ENCODE peak calls at places on chromosome 22, in five cellular contexts. V, N, W, D and M are unnamed samples.
A peak's percentile ranks its signal among the peaks of the same experiment; 100 is the strongest.

GRCh38 chr22:17084554-17085276 is at the start of gene IL17RA:
- DNase-seq in V (peak; percentile 89), N (peak; percentile 51), W (peak; percentile 94), D (peak; percentile 41), M (peak; percentile 48)

GRCh38 chr22:40043086-40043485 is 48.3 kb downstream of the FAM83F start:
- DNase-seq in V (peak; percentile 14), N (no peak), W (peak; percentile 69), D (no peak), M (no peak)

GRCh38 chr22:42919199-42919598 is 62.1 kb upstream of the ARFGAP3 start:
- DNase-seq in V (peak; percentile 30), N (no peak), W (no peak), D (no peak), M (no peak)

GRCh38 chr22:17980638-17981051 is 43.7 kb downstream of the MICAL3 start:
- DNase-seq in V (peak; percentile 18), N (no peak), W (no peak), D (no peak), M (no peak)

GRCh38 chr22:49198705-49199084 is 629.0 kb downstream of the BRD1 start:
- DNase-seq in V (no peak), N (no peak), W (peak; percentile 25), D (no peak), M (peak; percentile 7)

GRCh38 chr22:36948273-36949055 is 35.0 kb downstream of the CSF2RB start:
- DNase-seq in V (peak; percentile 16), N (no peak), W (no peak), D (no peak), M (no peak)

GRCh38 chr22:25137577-25138525 is 61.8 kb upstream of the CRYBB3 start:
- DNase-seq in V (no peak), N (no peak), W (no peak), D (no peak), M (no peak)

GRCh38 chr22:36510966-36511881 is 4.4 kb upstream of the FOXRED2 start:
- DNase-seq in V (peak; percentile 67), N (no peak), W (no peak), D (peak; percentile 50), M (no peak)

GRCh38 chr22:38353142-38353629 is 36.0 kb upstream of the CSNK1E start:
- DNase-seq in V (peak; percentile 59), N (no peak), W (peak; percentile 85), D (no peak), M (peak; percentile 50)

GRCh38 chr22:25334091-25334490 is 114.7 kb downstream of the CRYBB2 start:
- DNase-seq in V (peak; percentile 39), N (no peak), W (no peak), D (no peak), M (no peak)

GRCh38 chr22:26623984-26624383 is 2.2 kb downstream of the CRYBA4 start:
- DNase-seq in V (no peak), N (no peak), W (no peak), D (no peak), M (no peak)

GRCh38 chr22:27892064-27892463 is 27.0 kb downstream of the PITPNB start:
- DNase-seq in V (no peak), N (no peak), W (no peak), D (no peak), M (no peak)

GRCh38 chr22:50469377-50470305 is 5.2 kb downstream of the SBF1 start:
- DNase-seq in V (peak; percentile 21), N (no peak), W (peak; percentile 85), D (peak; percentile 37), M (no peak)

GRCh38 chr22:37777122-37777687 is 30.5 kb upstream of the GCAT start:
- DNase-seq in V (peak; percentile 91), N (no peak), W (no peak), D (peak; percentile 92), M (no peak)

GRCh38 chr22:37355174-37355573 is 72.1 kb downstream of the ELFN2 start:
- DNase-seq in V (no peak), N (no peak), W (no peak), D (no peak), M (no peak)

GRCh38 chr22:39725351-39726035 is 154.9 kb downstream of the CACNA1I start:
- DNase-seq in V (no peak), N (no peak), W (no peak), D (no peak), M (no peak)

GRCh38 chr22:39746600-39747262 is 146.8 kb downstream of the ENTHD1 start:
- DNase-seq in V (no peak), N (no peak), W (no peak), D (no peak), M (no peak)

GRCh38 chr22:31343235-31344191 is 2.6 kb downstream of the PATZ1 start:
- DNase-seq in V (peak; percentile 11), N (no peak), W (no peak), D (no peak), M (no peak)

GRCh38 chr22:44133901-44134511 is 46.7 kb upstream of the PARVG start:
- DNase-seq in V (peak; percentile 18), N (no peak), W (no peak), D (no peak), M (no peak)

GRCh38 chr22:24445481-24446290 is 18.3 kb downstream of the ADORA2A start:
- DNase-seq in V (no peak), N (no peak), W (peak; percentile 46), D (no peak), M (no peak)

GRCh38 chr22:23103199-23103954 is 33.1 kb downstream of the GNAZ start:
- DNase-seq in V (no peak), N (no peak), W (no peak), D (no peak), M (no peak)
- TF ChIP-seq CTCF in V (no peak), N (no peak), W (no peak), D (no peak), M (no peak)

DNA sequence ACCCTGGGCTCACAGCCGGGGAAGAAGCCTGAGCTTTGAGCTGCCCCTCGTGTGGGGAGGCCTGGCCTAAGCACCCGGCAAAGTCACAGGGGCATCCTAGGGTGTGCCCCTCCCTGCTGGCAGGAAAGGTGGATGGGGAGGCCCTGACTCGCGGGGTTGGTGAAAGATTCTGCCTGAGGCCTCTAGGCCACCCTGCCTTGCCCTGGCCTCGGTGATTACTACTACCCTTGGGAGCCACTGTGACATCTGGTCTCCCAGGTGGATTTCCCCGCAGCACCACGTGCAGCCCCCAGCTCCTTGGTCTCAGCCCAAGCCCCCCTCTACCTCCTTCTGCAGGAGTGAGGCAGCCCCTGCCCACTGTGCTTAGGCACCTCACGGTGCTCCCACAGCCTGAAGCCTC is 23.9 kb downstream of the GNAZ start:
- DNase-seq in V (no peak), N (no peak), W (no peak), D (no peak), M (no peak)
- TF ChIP-seq CTCF in V (no peak), N (no peak), W (no peak), D (no peak), M (no peak)

DNA sequence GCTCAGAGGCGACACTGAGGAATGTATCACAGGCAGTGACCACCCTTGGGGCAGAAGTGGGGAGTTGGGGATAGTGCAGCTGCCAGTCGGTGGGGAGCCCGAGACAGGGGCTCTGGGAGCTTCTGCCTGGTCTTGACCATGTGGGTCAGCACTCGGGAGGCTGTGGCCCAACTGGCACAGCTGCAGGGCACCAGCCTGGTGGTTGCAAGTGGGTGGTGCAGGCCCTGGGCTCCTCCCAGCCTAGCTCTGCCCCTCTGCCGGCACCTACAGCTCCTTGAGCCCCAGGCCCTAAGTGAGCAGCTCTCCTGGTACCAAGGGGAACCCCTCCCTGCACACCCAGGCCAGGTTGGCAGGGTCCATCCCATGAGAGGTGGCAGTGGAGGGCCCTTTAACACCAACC is 12.6 kb upstream of the RASL10A start:
- DNase-seq in V (no peak), N (no peak), W (no peak), D (no peak), M (no peak)
- TF ChIP-seq CTCF in V (no peak), N (no peak), W (no peak), D (peak; percentile 8), M (no peak)

GRCh38 chr22:45529097-45529496 is 26.4 kb downstream of the FBLN1 start:
- DNase-seq in V (no peak), N (no peak), W (no peak), D (no peak), M (no peak)

GRCh38 chr22:45528046-45528445 is 25.4 kb downstream of the FBLN1 start:
- DNase-seq in V (no peak), N (no peak), W (no peak), D (no peak), M (no peak)

GRCh38 chr22:45531441-45531840 is 28.8 kb downstream of the FBLN1 start:
- DNase-seq in V (no peak), N (no peak), W (no peak), D (no peak), M (no peak)

GRCh38 chr22:45531944-45532631 is 29.4 kb downstream of the FBLN1 start:
- DNase-seq in V (no peak), N (no peak), W (no peak), D (no peak), M (no peak)

DNA sequence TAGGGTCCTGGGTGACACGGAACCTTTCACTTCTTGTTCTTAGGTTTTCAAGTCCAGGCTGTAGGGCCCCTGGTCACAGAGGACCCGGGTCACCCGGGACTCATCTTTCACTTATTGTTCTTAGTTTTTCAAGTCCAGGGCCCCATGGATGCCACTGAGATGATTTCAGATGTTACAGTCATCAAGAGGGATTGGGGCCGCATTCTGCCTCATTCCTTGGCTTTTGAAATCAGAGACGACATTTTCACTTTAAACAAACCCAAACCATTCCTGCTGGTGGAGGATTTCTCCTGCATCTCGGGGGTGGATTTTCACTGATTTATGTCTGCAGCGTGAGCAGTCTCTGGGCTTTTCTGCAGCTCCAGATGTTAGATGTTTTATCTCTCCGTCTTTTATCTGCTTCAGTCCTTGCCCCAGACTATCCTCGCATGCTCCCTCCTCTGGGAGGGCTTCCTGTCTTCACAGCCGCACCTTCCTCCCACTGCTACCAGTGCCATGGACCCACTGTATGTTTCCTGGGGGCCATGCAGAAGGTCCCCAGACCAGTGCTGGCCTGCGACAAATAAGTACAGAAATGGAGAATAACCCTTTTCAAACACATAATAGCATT is 27.4 kb downstream of the FBLN1 start:
- DNase-seq in V (no peak), N (no peak), W (no peak), D (no peak), M (no peak)
- TF ChIP-seq CTCF in V (no peak), N (no peak), W (no peak), D (no peak), M (no peak)

GRCh38 chr22:47228767-47229166 is 466.3 kb downstream of the TBC1D22A start:
- DNase-seq in V (no peak), N (no peak), W (no peak), D (no peak), M (no peak)

GRCh38 chr22:47232753-47233152 is 470.3 kb downstream of the TBC1D22A start:
- DNase-seq in V (no peak), N (no peak), W (no peak), D (no peak), M (no peak)

GRCh38 chr22:47233316-47234243 is 471.1 kb downstream of the TBC1D22A start:
- DNase-seq in V (no peak), N (no peak), W (no peak), D (no peak), M (no peak)

GRCh38 chr22:47231759-47232158 is 469.3 kb downstream of the TBC1D22A start:
- DNase-seq in V (no peak), N (no peak), W (no peak), D (no peak), M (no peak)

DNA sequence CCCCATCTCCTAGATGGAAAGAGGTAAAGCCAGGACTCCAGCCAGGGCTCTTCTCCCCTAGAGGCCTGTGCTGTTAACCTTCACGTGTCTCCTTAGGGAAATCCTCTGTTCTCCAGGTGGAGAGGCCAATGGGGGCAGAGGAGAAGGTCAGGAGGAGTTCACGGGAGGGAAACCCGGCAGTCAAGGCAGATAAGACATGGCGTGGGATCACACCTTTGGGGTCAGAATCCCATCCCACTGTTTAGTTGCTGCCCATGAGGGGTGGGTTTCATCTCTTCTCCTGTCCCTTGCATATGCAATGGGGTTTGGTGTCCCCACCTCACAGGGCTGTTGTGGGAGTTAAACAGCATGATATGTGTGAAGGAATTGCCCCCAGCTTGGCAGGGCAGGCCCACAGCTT is 469.7 kb downstream of the TBC1D22A start:
- DNase-seq in V (no peak), N (no peak), W (no peak), D (no peak), M (no peak)
- TF ChIP-seq CTCF in V (no peak), N (no peak), W (no peak), D (no peak), M (no peak)